ENCODE peak calls at places on chromosomes 16 and 17, in four cellular contexts. B is mesenchymal stem cell, K is GM23338, D is neural progenitor cell. U is an unnamed sample. For H3K4me1, the result is how much of the 10 kb centered on the place peaks cover.

GRCh38 chr16:84813141-84813933 is 6.4 kb upstream of the CRISPLD2 start:
- DNase-seq in B (peak), K (no peak), D (no peak), U (no peak)

GRCh38 chr16:89319883-89320716 is 102.6 kb downstream of the ZNF778 start:
- DNase-seq in B (peak), K (no peak), D (no peak), U (no peak)

GRCh38 chr16:57512296-57513001 is 23.9 kb downstream of the CCDC102A start:
- DNase-seq in B (no peak), K (no peak), D (no peak), U (no peak)

GRCh38 chr17:64718058-64718457 is 56.0 kb upstream of the SMURF2 start:
- DNase-seq in B (no peak), K (no peak), D (no peak), U (no peak)

GRCh38 chr17:4852504-4853075 is 19.4 kb downstream of the MINK1 start:
- DNase-seq in B (peak), K (no peak), D (no peak), U (no peak)

GRCh38 chr17:68610554-68610953 is 9.4 kb upstream of the FAM20A start:
- DNase-seq in B (no peak), K (no peak), D (no peak), U (no peak)

GRCh38 chr17:40177275-40177874 is at the start of gene RAPGEFL1:
- DNase-seq in B (peak), K (peak), D (peak), U (peak)

GRCh38 chr17:539766-540165 is 174.9 kb downstream of the VPS53 start:
- DNase-seq in B (no peak), K (no peak), D (no peak), U (no peak)

GRCh38 chr16:68529931-68530667 is 9.0 kb upstream of the ZFP90 start:
- DNase-seq in B (peak), K (peak), D (peak), U (peak)

GRCh38 chr16:72482695-72483094 is 310.7 kb upstream of the PMFBP1 start:
- DNase-seq in B (no peak), K (no peak), D (no peak), U (no peak)

GRCh38 chr17:60851181-60851580 is 173.5 kb downstream of the BCAS3 start:
- DNase-seq in B (no peak), K (peak), D (no peak), U (no peak)

GRCh38 chr16:87657621-87658192 is 55.4 kb downstream of the JPH3 start:
- DNase-seq in B (no peak), K (peak), D (peak), U (no peak)

GRCh38 chr17:73401911-73402310 is 90.1 kb upstream of the CDC42EP4 start:
- DNase-seq in B (peak), K (peak), D (peak), U (peak)

GRCh38 chr16:89272631-89273030 is 55.1 kb downstream of the ZNF778 start:
- DNase-seq in B (no peak), K (no peak), D (no peak), U (no peak)

GRCh38 chr17:47935961-47936360 is 5.4 kb upstream of the PNPO start:
- DNase-seq in B (peak), K (no peak), D (no peak), U (no peak)

GRCh38 chr17:39838784-39839183 is 25.3 kb downstream of the IKZF3 start:
- DNase-seq in B (no peak), K (no peak), D (no peak), U (no peak)

GRCh38 chr17:67431210-67432015 is 54.3 kb downstream of the PITPNC1 start:
- DNase-seq in B (peak), K (no peak), D (no peak), U (no peak)

GRCh38 chr17:31415004-31415454 is 23.6 kb downstream of the RAB11FIP4 start:
- DNase-seq in B (no peak), K (peak), D (no peak), U (no peak)

GRCh38 chr16:57529324-57530103 is 6.9 kb downstream of the CCDC102A start:
- DNase-seq in B (no peak), K (peak), D (no peak), U (no peak)

GRCh38 chr16:75289189-75289588 is 37.8 kb upstream of the BCAR1 start:
- DNase-seq in B (peak), K (no peak), D (no peak), U (no peak)

GRCh38 chr16:14627088-14627487 is 3.0 kb downstream of the PARN start:
- DNase-seq in B (peak), K (no peak), D (no peak), U (no peak)

GRCh38 chr16:30797670-30798309 is 10.8 kb upstream of the ZNF629 start:
- DNase-seq in B (no peak), K (no peak), D (peak), U (no peak)

GRCh38 chr17:55652114-55652513 is 70.5 kb downstream of the TMEM100 start:
- DNase-seq in B (no peak), K (no peak), D (no peak), U (no peak)

GRCh38 chr17:996554-997344 is at the start of gene TIMM22:
- DNase-seq in B (peak), K (peak), D (peak), U (peak)

GRCh38 chr17:64067642-64068041 is 47.2 kb upstream of the ICAM2 start:
- DNase-seq in B (peak), K (no peak), D (no peak), U (no peak)

GRCh38 chr16:83588070-83588469 is 219.7 kb upstream of the HSBP1 start:
- DNase-seq in B (no peak), K (no peak), D (no peak), U (no peak)

GRCh38 chr17:39536468-39536867 is 71.3 kb downstream of the NEUROD2 start:
- DNase-seq in B (no peak), K (no peak), D (no peak), U (no peak)

GRCh38 chr17:1146551-1147265 is 33.1 kb downstream of the ABR start:
- DNase-seq in B (no peak), K (no peak), D (no peak), U (no peak)

GRCh38 chr16:53369921-53370320 is 64.3 kb upstream of the RBL2 start:
- DNase-seq in B (peak), K (no peak), D (no peak), U (no peak)

GRCh38 chr17:79989106-79989835 is 46.4 kb downstream of the TBC1D16 start:
- DNase-seq in B (no peak), K (no peak), D (no peak), U (no peak)

GRCh38 chr16:3731126-3731935 is 14.0 kb upstream of the TRAP1 start:
- DNase-seq in B (no peak), K (no peak), D (no peak), U (no peak)

GRCh38 chr17:64209983-64210382 is 53.1 kb downstream of the TEX2 start:
- DNase-seq in B (no peak), K (no peak), D (no peak), U (no peak)

GRCh38 chr16:3065742-3066439 is 451 bp downstream of the IL32 start:
- DNase-seq in B (no peak), K (no peak), D (no peak), U (no peak)

GRCh38 chr17:61737820-61738219 is 125.5 kb downstream of the BRIP1 start:
- DNase-seq in B (no peak), K (no peak), D (no peak), U (no peak)

GRCh38 chr17:59004338-59005111 is 102.2 kb downstream of the TRIM37 start:
- DNase-seq in B (peak), K (peak), D (peak), U (peak)

DNA sequence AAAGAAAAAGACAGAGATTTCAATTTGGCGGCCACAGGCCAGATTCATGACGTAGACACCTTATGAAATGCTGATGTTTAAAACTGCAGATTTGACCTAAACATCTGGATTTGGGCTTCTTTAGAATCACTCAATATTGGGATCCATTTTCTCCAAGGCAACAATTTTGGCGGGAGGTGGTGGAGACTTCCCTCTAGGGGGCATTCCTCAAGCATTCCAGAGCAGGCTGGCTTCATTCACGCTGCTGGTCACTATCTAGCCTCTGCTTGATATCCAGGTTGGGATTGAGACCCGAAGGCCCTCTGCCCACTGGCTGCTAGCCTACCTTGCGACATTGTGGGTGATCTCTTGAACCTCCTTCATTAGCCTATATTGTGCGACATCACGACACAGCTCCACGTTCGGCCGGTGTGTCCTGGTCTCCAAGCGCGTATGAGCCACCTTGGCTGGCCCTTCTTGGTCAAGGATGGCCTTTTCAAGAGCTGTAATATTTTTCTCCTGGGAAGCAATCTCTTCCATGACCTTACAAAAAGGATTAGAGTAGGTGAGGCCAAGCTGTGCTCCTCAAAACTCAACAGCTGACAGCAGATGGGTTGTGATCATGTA is 24.5 kb downstream of the FBXO39 start:
- DNase-seq in B (no peak), K (peak), D (peak), U (no peak)
- H3K4me2 ChIP-seq in B (no peak), K (no peak), D (no peak), U (no peak)

GRCh38 chr17:81295031-81295677 is at the start of gene SLC38A10:
- DNase-seq in B (peak), K (peak), D (peak), U (peak)

GRCh38 chr17:81291662-81292061 is 3.4 kb downstream of the SLC38A10 start:
- DNase-seq in B (peak), K (peak), D (peak), U (no peak)

GRCh38 chr17:81294512-81295030 is 536 bp downstream of the SLC38A10 start:
- DNase-seq in B (peak), K (peak), D (peak), U (no peak)

GRCh38 chr17:81290230-81290629 is 4.9 kb downstream of the SLC38A10 start:
- DNase-seq in B (no peak), K (no peak), D (no peak), U (no peak)

DNA sequence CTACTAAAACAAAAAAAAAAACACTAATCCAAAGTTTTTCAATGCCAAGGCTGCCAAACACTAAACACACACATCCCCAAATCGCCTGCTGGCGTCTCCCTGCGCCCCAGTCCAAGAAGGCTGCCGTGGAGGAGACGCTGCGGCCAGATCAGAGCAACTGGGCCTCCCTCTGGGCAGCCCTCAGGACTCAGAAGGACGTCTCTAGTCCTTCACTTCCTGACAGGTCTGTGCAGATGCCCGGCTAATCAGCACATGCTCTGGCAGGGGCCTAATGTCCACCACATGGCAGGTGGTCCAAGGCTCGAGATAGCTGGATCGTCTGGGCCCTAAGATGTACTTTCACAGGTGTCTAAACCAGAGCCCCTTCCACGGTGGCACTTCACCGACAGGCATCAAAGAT is 2.7 kb downstream of the SLC38A10 start:
- DNase-seq in B (no peak), K (no peak), D (no peak), U (no peak)
- H3K27ac ChIP-seq in B (no peak), K (no peak), D (no peak), U (no peak)

DNA sequence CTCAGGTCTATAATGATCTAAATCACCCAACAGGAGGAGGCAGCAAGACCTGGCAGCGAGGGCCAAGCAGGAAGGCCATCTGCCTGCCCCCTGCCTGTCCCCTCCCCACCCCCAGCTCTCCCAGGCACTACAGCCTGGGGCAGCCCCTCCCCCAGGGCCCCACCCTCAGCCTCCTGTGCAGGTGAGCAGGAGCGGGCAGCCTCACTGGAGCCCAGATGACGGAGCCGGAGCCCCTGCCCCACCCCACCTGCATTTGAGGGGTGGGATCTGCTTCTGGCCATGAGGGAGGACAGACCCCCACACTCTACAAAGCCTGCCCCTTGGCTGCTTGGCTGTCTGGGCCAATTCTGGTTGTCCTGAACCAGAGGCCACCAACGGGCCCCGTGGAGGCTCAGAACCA is 12.4 kb upstream of the BAHCC1 start:
- DNase-seq in B (no peak), K (no peak), D (no peak), U (no peak)
- H3K4me1 ChIP-seq in B (under half), K (under half), D (under half), U (under half)

GRCh38 chr16:22785552-22785951 is 28.4 kb upstream of the HS3ST2 start:
- DNase-seq in B (no peak), K (no peak), D (no peak), U (no peak)

GRCh38 chr16:22782299-22782698 is 31.7 kb upstream of the HS3ST2 start:
- DNase-seq in B (no peak), K (no peak), D (peak), U (no peak)

GRCh38 chr16:22786284-22786683 is 27.7 kb upstream of the HS3ST2 start:
- DNase-seq in B (no peak), K (no peak), D (no peak), U (no peak)

GRCh38 chr16:22786691-22787090 is 27.3 kb upstream of the HS3ST2 start:
- DNase-seq in B (no peak), K (no peak), D (no peak), U (no peak)

GRCh38 chr16:22784690-22785214 is 29.2 kb upstream of the HS3ST2 start:
- DNase-seq in B (no peak), K (no peak), D (no peak), U (no peak)
- H3K4me2 ChIP-seq in B (no peak), K (no peak), D (no peak), U (no peak)

GRCh38 chr17:16443390-16444257 is 28.3 kb downstream of the TRPV2 start:
- DNase-seq in B (no peak), K (no peak), D (no peak), U (no peak)

GRCh38 chr17:16442141-16442540 is 26.8 kb downstream of the TRPV2 start:
- DNase-seq in B (peak), K (peak), D (peak), U (no peak)

GRCh38 chr17:16444258-16444886 is 29.0 kb downstream of the TRPV2 start:
- DNase-seq in B (no peak), K (no peak), D (no peak), U (no peak)

GRCh38 chr17:16440814-16441629 is 25.7 kb downstream of the TRPV2 start:
- DNase-seq in B (no peak), K (no peak), D (no peak), U (no peak)

GRCh38 chr17:16442594-16443389 is 27.4 kb downstream of the TRPV2 start:
- DNase-seq in B (peak), K (no peak), D (no peak), U (no peak)
- H3K27ac ChIP-seq in B (no peak), K (peak), D (peak), U (no peak)

GRCh38 chr16:11610121-11610505 is 23.4 kb upstream of the LITAF start:
- DNase-seq in B (no peak), K (no peak), D (no peak), U (no peak)

GRCh38 chr16:11612110-11612981 is 25.6 kb upstream of the LITAF start:
- DNase-seq in B (no peak), K (peak), D (no peak), U (no peak)

GRCh38 chr16:11613381-11614303 is 26.9 kb upstream of the LITAF start:
- DNase-seq in B (peak), K (no peak), D (no peak), U (no peak)

GRCh38 chr16:11609474-11610120 is 22.9 kb upstream of the LITAF start:
- DNase-seq in B (peak), K (no peak), D (peak), U (no peak)

DNA sequence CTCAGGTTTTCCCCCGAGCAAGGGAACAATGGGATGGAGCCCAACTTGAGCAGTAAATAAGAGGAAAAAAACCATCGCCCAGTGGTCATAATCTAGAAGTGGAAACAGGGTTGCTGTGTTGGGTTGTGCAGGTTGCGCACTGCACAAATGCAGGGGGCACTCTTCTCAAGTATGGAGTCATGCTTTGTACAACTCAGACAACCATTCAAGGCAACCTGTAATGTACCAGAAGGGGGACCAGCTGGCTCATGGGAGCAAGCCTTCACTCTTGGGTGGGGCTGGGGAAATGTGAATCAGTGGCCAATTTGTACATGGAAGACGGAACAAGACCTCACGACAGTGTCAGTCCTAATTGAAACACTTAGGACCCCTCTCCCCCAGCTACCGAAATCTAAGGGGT is 23.9 kb upstream of the LITAF start:
- DNase-seq in B (no peak), K (no peak), D (no peak), U (no peak)
- H3K4me1 ChIP-seq in B (under half), K (under half), D (under half), U (under half)

DNA sequence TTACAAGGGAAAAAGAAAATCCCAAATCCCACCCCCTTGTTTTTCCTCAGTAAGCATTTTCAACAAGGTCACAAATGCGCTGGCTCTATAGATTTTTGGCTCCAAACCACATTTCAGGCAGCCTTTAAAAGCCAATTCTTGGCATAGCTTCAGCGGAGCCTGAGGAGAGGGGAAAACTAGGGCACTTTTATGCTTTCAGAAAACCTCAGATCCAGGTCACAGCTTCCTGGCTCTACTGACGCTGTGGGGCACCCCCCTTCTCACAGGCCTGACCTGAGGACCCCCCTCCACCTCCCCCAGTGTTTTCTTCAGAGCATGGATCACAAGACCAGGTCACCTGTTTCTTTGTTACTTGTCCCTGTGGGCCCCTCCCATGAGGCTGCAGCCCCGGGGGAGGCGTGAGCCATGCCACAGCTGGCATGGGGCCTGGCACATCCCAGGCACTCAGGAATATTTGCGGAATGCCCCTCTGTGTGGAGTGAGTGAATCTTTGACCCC is 30.1 kb upstream of the MTSS2 start:
- DNase-seq in B (no peak), K (no peak), D (no peak), U (no peak)
- H3K4me2 ChIP-seq in B (no peak), K (peak), D (no peak), U (no peak)

GRCh38 chr17:29046440-29046839 is 3.5 kb downstream of the PIPOX start:
- DNase-seq in B (no peak), K (no peak), D (no peak), U (no peak)
- H3K27ac ChIP-seq in B (no peak), K (no peak), D (no peak), U (no peak)

U was measured in neuronal stem cell.